ENCODE peak calls at places on chromosomes 3 and 15, in five cellular contexts. One of them, this sample, is unnamed.

GRCh38 chr3:46926871-46927717 is 49.5 kb downstream of the CCDC12 start:
- DNase-seq in H9: no peak
- DNase-seq in fibroblast of lung: no peak
- DNase-seq in OCI-LY7: peak
- DNase-seq in stimulated activated CD4-positive, alpha-beta T cell treated with anti-CD3 and anti-CD28 coated beads, Interleukin-4, amount 100 ng/mL, for 4 hours: no peak
- DNase-seq in this sample: no peak

GRCh38 chr15:76470691-76471090 is 134.1 kb downstream of the ISL2 start:
- DNase-seq in H9: no peak
- DNase-seq in fibroblast of lung: peak
- DNase-seq in OCI-LY7: no peak
- DNase-seq in stimulated activated CD4-positive, alpha-beta T cell treated with anti-CD3 and anti-CD28 coated beads, Interleukin-4, amount 100 ng/mL, for 4 hours: no peak
- DNase-seq in this sample: no peak

GRCh38 chr3:196142674-196142988 is 60.7 kb upstream of the TFRC start:
- DNase-seq in H9: no peak
- DNase-seq in fibroblast of lung: no peak
- DNase-seq in OCI-LY7: no peak
- DNase-seq in stimulated activated CD4-positive, alpha-beta T cell treated with anti-CD3 and anti-CD28 coated beads, Interleukin-4, amount 100 ng/mL, for 4 hours: no peak
- DNase-seq in this sample: no peak

GRCh38 chr3:72722930-72723726 is 125.1 kb downstream of the SHQ1 start:
- DNase-seq in H9: no peak
- DNase-seq in fibroblast of lung: peak
- DNase-seq in OCI-LY7: no peak
- DNase-seq in stimulated activated CD4-positive, alpha-beta T cell treated with anti-CD3 and anti-CD28 coated beads, Interleukin-4, amount 100 ng/mL, for 4 hours: no peak
- DNase-seq in this sample: no peak

GRCh38 chr15:62122249-62122648 is 42.8 kb downstream of the C2CD4B start:
- DNase-seq in H9: no peak
- DNase-seq in fibroblast of lung: no peak
- DNase-seq in OCI-LY7: peak
- DNase-seq in stimulated activated CD4-positive, alpha-beta T cell treated with anti-CD3 and anti-CD28 coated beads, Interleukin-4, amount 100 ng/mL, for 4 hours: no peak
- DNase-seq in this sample: no peak

GRCh38 chr3:15531346-15531745 is 9.8 kb upstream of the COLQ start:
- DNase-seq in H9: no peak
- DNase-seq in fibroblast of lung: no peak
- DNase-seq in OCI-LY7: no peak
- DNase-seq in stimulated activated CD4-positive, alpha-beta T cell treated with anti-CD3 and anti-CD28 coated beads, Interleukin-4, amount 100 ng/mL, for 4 hours: no peak
- DNase-seq in this sample: no peak

GRCh38 chr3:12895391-12896205 is 54.2 kb upstream of the RPL32 start:
- DNase-seq in H9: no peak
- DNase-seq in fibroblast of lung: no peak
- DNase-seq in OCI-LY7: no peak
- DNase-seq in stimulated activated CD4-positive, alpha-beta T cell treated with anti-CD3 and anti-CD28 coated beads, Interleukin-4, amount 100 ng/mL, for 4 hours: no peak
- DNase-seq in this sample: no peak

GRCh38 chr3:170007031-170007663 is 30.6 kb upstream of the GPR160 start:
- DNase-seq in H9: no peak
- DNase-seq in fibroblast of lung: peak
- DNase-seq in OCI-LY7: peak
- DNase-seq in stimulated activated CD4-positive, alpha-beta T cell treated with anti-CD3 and anti-CD28 coated beads, Interleukin-4, amount 100 ng/mL, for 4 hours: no peak
- DNase-seq in this sample: no peak

GRCh38 chr3:9135930-9136525 is 113.4 kb downstream of the SRGAP3 start:
- DNase-seq in H9: peak
- DNase-seq in fibroblast of lung: no peak
- DNase-seq in OCI-LY7: no peak
- DNase-seq in stimulated activated CD4-positive, alpha-beta T cell treated with anti-CD3 and anti-CD28 coated beads, Interleukin-4, amount 100 ng/mL, for 4 hours: no peak
- DNase-seq in this sample: peak

GRCh38 chr15:91916051-91916450 is 62.5 kb downstream of the SLCO3A1 start:
- DNase-seq in H9: no peak
- DNase-seq in fibroblast of lung: no peak
- DNase-seq in OCI-LY7: no peak
- DNase-seq in stimulated activated CD4-positive, alpha-beta T cell treated with anti-CD3 and anti-CD28 coated beads, Interleukin-4, amount 100 ng/mL, for 4 hours: no peak
- DNase-seq in this sample: no peak

GRCh38 chr3:139808196-139808595 is 126.8 kb upstream of the CLSTN2 start:
- DNase-seq in H9: no peak
- DNase-seq in fibroblast of lung: no peak
- DNase-seq in OCI-LY7: no peak
- DNase-seq in stimulated activated CD4-positive, alpha-beta T cell treated with anti-CD3 and anti-CD28 coated beads, Interleukin-4, amount 100 ng/mL, for 4 hours: no peak
- DNase-seq in this sample: no peak

GRCh38 chr3:186320862-186321568 is 41.0 kb downstream of the DGKG start:
- DNase-seq in H9: no peak
- DNase-seq in fibroblast of lung: peak
- DNase-seq in OCI-LY7: no peak
- DNase-seq in stimulated activated CD4-positive, alpha-beta T cell treated with anti-CD3 and anti-CD28 coated beads, Interleukin-4, amount 100 ng/mL, for 4 hours: no peak
- DNase-seq in this sample: no peak

GRCh38 chr3:39398700-39399099 is 7.8 kb upstream of the RPSA start:
- DNase-seq in H9: no peak
- DNase-seq in fibroblast of lung: no peak
- DNase-seq in OCI-LY7: no peak
- DNase-seq in stimulated activated CD4-positive, alpha-beta T cell treated with anti-CD3 and anti-CD28 coated beads, Interleukin-4, amount 100 ng/mL, for 4 hours: no peak
- DNase-seq in this sample: no peak

GRCh38 chr3:158791259-158791920 is 10.5 kb upstream of the MFSD1 start:
- DNase-seq in H9: no peak
- DNase-seq in fibroblast of lung: peak
- DNase-seq in OCI-LY7: peak
- DNase-seq in stimulated activated CD4-positive, alpha-beta T cell treated with anti-CD3 and anti-CD28 coated beads, Interleukin-4, amount 100 ng/mL, for 4 hours: peak
- DNase-seq in this sample: no peak

GRCh38 chr15:74365619-74366445 is 1.6 kb downstream of the CYP11A1 start:
- DNase-seq in H9: peak
- DNase-seq in fibroblast of lung: peak
- DNase-seq in OCI-LY7: no peak
- DNase-seq in stimulated activated CD4-positive, alpha-beta T cell treated with anti-CD3 and anti-CD28 coated beads, Interleukin-4, amount 100 ng/mL, for 4 hours: no peak
- DNase-seq in this sample: peak

GRCh38 chr15:96728591-96728990 is 398.1 kb downstream of the NR2F2 start:
- DNase-seq in H9: no peak
- DNase-seq in fibroblast of lung: no peak
- DNase-seq in OCI-LY7: no peak
- DNase-seq in stimulated activated CD4-positive, alpha-beta T cell treated with anti-CD3 and anti-CD28 coated beads, Interleukin-4, amount 100 ng/mL, for 4 hours: no peak
- DNase-seq in this sample: peak

GRCh38 chr3:14806641-14807263 is 12.0 kb upstream of the FGD5 start:
- DNase-seq in H9: no peak
- DNase-seq in fibroblast of lung: peak
- DNase-seq in OCI-LY7: no peak
- DNase-seq in stimulated activated CD4-positive, alpha-beta T cell treated with anti-CD3 and anti-CD28 coated beads, Interleukin-4, amount 100 ng/mL, for 4 hours: no peak
- DNase-seq in this sample: no peak

GRCh38 chr3:184562146-184562861 is 719 bp downstream of the EPHB3 start:
- DNase-seq in H9: no peak
- DNase-seq in fibroblast of lung: no peak
- DNase-seq in OCI-LY7: no peak
- DNase-seq in stimulated activated CD4-positive, alpha-beta T cell treated with anti-CD3 and anti-CD28 coated beads, Interleukin-4, amount 100 ng/mL, for 4 hours: no peak
- DNase-seq in this sample: peak

GRCh38 chr15:98485451-98485850 is 162.9 kb upstream of the IGF1R start:
- DNase-seq in H9: no peak
- DNase-seq in fibroblast of lung: no peak
- DNase-seq in OCI-LY7: no peak
- DNase-seq in stimulated activated CD4-positive, alpha-beta T cell treated with anti-CD3 and anti-CD28 coated beads, Interleukin-4, amount 100 ng/mL, for 4 hours: no peak
- DNase-seq in this sample: no peak

GRCh38 chr15:76147906-76148553 is 88.2 kb downstream of the TMEM266 start:
- DNase-seq in H9: peak
- DNase-seq in fibroblast of lung: peak
- DNase-seq in OCI-LY7: peak
- DNase-seq in stimulated activated CD4-positive, alpha-beta T cell treated with anti-CD3 and anti-CD28 coated beads, Interleukin-4, amount 100 ng/mL, for 4 hours: peak
- DNase-seq in this sample: peak

GRCh38 chr3:48709051-48709461 is 8.0 kb downstream of the IP6K2 start:
- DNase-seq in H9: no peak
- DNase-seq in fibroblast of lung: no peak
- DNase-seq in OCI-LY7: no peak
- DNase-seq in stimulated activated CD4-positive, alpha-beta T cell treated with anti-CD3 and anti-CD28 coated beads, Interleukin-4, amount 100 ng/mL, for 4 hours: no peak
- DNase-seq in this sample: no peak

GRCh38 chr3:59759298-59760169 is 709.7 kb upstream of the CFAP20DC start:
- DNase-seq in H9: no peak
- DNase-seq in fibroblast of lung: no peak
- DNase-seq in OCI-LY7: no peak
- DNase-seq in stimulated activated CD4-positive, alpha-beta T cell treated with anti-CD3 and anti-CD28 coated beads, Interleukin-4, amount 100 ng/mL, for 4 hours: no peak
- DNase-seq in this sample: no peak

GRCh38 chr3:33388374-33389100 is 51.7 kb downstream of the UBP1 start:
- DNase-seq in H9: no peak
- DNase-seq in fibroblast of lung: no peak
- DNase-seq in OCI-LY7: no peak
- DNase-seq in stimulated activated CD4-positive, alpha-beta T cell treated with anti-CD3 and anti-CD28 coated beads, Interleukin-4, amount 100 ng/mL, for 4 hours: no peak
- DNase-seq in this sample: no peak

GRCh38 chr15:63530762-63531299 is 26.4 kb downstream of the USP3 start:
- DNase-seq in H9: no peak
- DNase-seq in fibroblast of lung: no peak
- DNase-seq in OCI-LY7: no peak
- DNase-seq in stimulated activated CD4-positive, alpha-beta T cell treated with anti-CD3 and anti-CD28 coated beads, Interleukin-4, amount 100 ng/mL, for 4 hours: no peak
- DNase-seq in this sample: no peak

GRCh38 chr3:177089120-177089519 is 108.2 kb downstream of the TBL1XR1 start:
- DNase-seq in H9: peak
- DNase-seq in fibroblast of lung: no peak
- DNase-seq in OCI-LY7: no peak
- DNase-seq in stimulated activated CD4-positive, alpha-beta T cell treated with anti-CD3 and anti-CD28 coated beads, Interleukin-4, amount 100 ng/mL, for 4 hours: no peak
- DNase-seq in this sample: peak

GRCh38 chr3:128270559-128271492 is 117.5 kb downstream of the EEFSEC start:
- DNase-seq in H9: peak
- DNase-seq in fibroblast of lung: no peak
- DNase-seq in OCI-LY7: no peak
- DNase-seq in stimulated activated CD4-positive, alpha-beta T cell treated with anti-CD3 and anti-CD28 coated beads, Interleukin-4, amount 100 ng/mL, for 4 hours: no peak
- DNase-seq in this sample: peak

GRCh38 chr3:31170932-31171670 is 276.6 kb upstream of the GADL1 start:
- DNase-seq in H9: no peak
- DNase-seq in fibroblast of lung: peak
- DNase-seq in OCI-LY7: no peak
- DNase-seq in stimulated activated CD4-positive, alpha-beta T cell treated with anti-CD3 and anti-CD28 coated beads, Interleukin-4, amount 100 ng/mL, for 4 hours: no peak
- DNase-seq in this sample: no peak

GRCh38 chr15:74421302-74422245 is 12.2 kb downstream of the SEMA7A start:
- DNase-seq in H9: no peak
- DNase-seq in fibroblast of lung: no peak
- DNase-seq in OCI-LY7: no peak
- DNase-seq in stimulated activated CD4-positive, alpha-beta T cell treated with anti-CD3 and anti-CD28 coated beads, Interleukin-4, amount 100 ng/mL, for 4 hours: no peak
- DNase-seq in this sample: no peak

GRCh38 chr15:30872341-30872748 is 31.4 kb upstream of the FAN1 start:
- DNase-seq in H9: no peak
- DNase-seq in fibroblast of lung: peak
- DNase-seq in OCI-LY7: no peak
- DNase-seq in stimulated activated CD4-positive, alpha-beta T cell treated with anti-CD3 and anti-CD28 coated beads, Interleukin-4, amount 100 ng/mL, for 4 hours: peak
- DNase-seq in this sample: no peak

GRCh38 chr15:39125904-39126303 is 455.0 kb upstream of the THBS1 start:
- DNase-seq in H9: peak
- DNase-seq in fibroblast of lung: peak
- DNase-seq in OCI-LY7: peak
- DNase-seq in stimulated activated CD4-positive, alpha-beta T cell treated with anti-CD3 and anti-CD28 coated beads, Interleukin-4, amount 100 ng/mL, for 4 hours: no peak
- DNase-seq in this sample: peak

GRCh38 chr15:67091073-67091965 is 25.9 kb downstream of the SMAD3 start:
- DNase-seq in H9: no peak
- DNase-seq in fibroblast of lung: peak
- DNase-seq in OCI-LY7: no peak
- DNase-seq in stimulated activated CD4-positive, alpha-beta T cell treated with anti-CD3 and anti-CD28 coated beads, Interleukin-4, amount 100 ng/mL, for 4 hours: peak
- DNase-seq in this sample: no peak

This sample was measured in endodermal cell.